ENCODE peak calls at places on chromosome 3, in seven cellular contexts. One of them, this sample, is unnamed. For H3K9me3 and H3K27me3, the result is how much of the 10 kb centered on the place peaks cover.

GRCh38 chr3:132543016-132543739 is 53.9 kb upstream of the ACKR4 start:
- DNase-seq in CD8-positive, alpha-beta memory T cell: no peak
- DNase-seq in lung: no peak
- DNase-seq in Peyer's patch: no peak
- DNase-seq in cardiac muscle cell: peak
- DNase-seq in endodermal cell: no peak
- DNase-seq in tibial artery: no peak
- DNase-seq in this sample: no peak

GRCh38 chr3:10780243-10780642 is 35.8 kb upstream of the SLC6A11 start:
- DNase-seq in CD8-positive, alpha-beta memory T cell: no peak
- DNase-seq in lung: no peak
- DNase-seq in Peyer's patch: no peak
- DNase-seq in cardiac muscle cell: no peak
- DNase-seq in endodermal cell: peak
- DNase-seq in tibial artery: no peak
- DNase-seq in this sample: no peak

GRCh38 chr3:28836199-28836598 is 444.7 kb upstream of the RBMS3 start:
- DNase-seq in CD8-positive, alpha-beta memory T cell: no peak
- DNase-seq in lung: no peak
- DNase-seq in Peyer's patch: no peak
- DNase-seq in cardiac muscle cell: no peak
- DNase-seq in endodermal cell: no peak
- DNase-seq in tibial artery: no peak
- DNase-seq in this sample: no peak

GRCh38 chr3:141164844-141165243 is 66.8 kb upstream of the PXYLP1 start:
- DNase-seq in CD8-positive, alpha-beta memory T cell: no peak
- DNase-seq in lung: no peak
- DNase-seq in Peyer's patch: no peak
- DNase-seq in cardiac muscle cell: no peak
- DNase-seq in endodermal cell: no peak
- DNase-seq in tibial artery: no peak
- DNase-seq in this sample: no peak

GRCh38 chr3:144865886-144866285 is 894.3 kb downstream of the DIPK2A start:
- DNase-seq in CD8-positive, alpha-beta memory T cell: no peak
- DNase-seq in lung: no peak
- DNase-seq in Peyer's patch: no peak
- DNase-seq in cardiac muscle cell: no peak
- DNase-seq in endodermal cell: peak
- DNase-seq in tibial artery: no peak
- DNase-seq in this sample: no peak

GRCh38 chr3:58497074-58497473 is 5.2 kb downstream of the KCTD6 start:
- DNase-seq in CD8-positive, alpha-beta memory T cell: no peak
- DNase-seq in lung: no peak
- DNase-seq in Peyer's patch: no peak
- DNase-seq in cardiac muscle cell: no peak
- DNase-seq in endodermal cell: peak
- DNase-seq in tibial artery: no peak
- DNase-seq in this sample: no peak

GRCh38 chr3:22933051-22933450 is 270.1 kb upstream of the UBE2E2 start:
- DNase-seq in CD8-positive, alpha-beta memory T cell: no peak
- DNase-seq in lung: no peak
- DNase-seq in Peyer's patch: no peak
- DNase-seq in cardiac muscle cell: no peak
- DNase-seq in endodermal cell: no peak
- DNase-seq in tibial artery: no peak
- DNase-seq in this sample: no peak

GRCh38 chr3:195135921-195136320 is 135.0 kb downstream of the XXYLT1 start:
- DNase-seq in CD8-positive, alpha-beta memory T cell: no peak
- DNase-seq in lung: no peak
- DNase-seq in Peyer's patch: no peak
- DNase-seq in cardiac muscle cell: no peak
- DNase-seq in endodermal cell: no peak
- DNase-seq in tibial artery: no peak
- DNase-seq in this sample: no peak

GRCh38 chr3:67657192-67657591 is 2.8 kb upstream of the SUCLG2 start:
- DNase-seq in CD8-positive, alpha-beta memory T cell: no peak
- DNase-seq in lung: no peak
- DNase-seq in Peyer's patch: no peak
- DNase-seq in cardiac muscle cell: no peak
- DNase-seq in endodermal cell: no peak
- DNase-seq in tibial artery: no peak
- DNase-seq in this sample: no peak

GRCh38 chr3:144085964-144086363 is 114.3 kb downstream of the DIPK2A start:
- DNase-seq in CD8-positive, alpha-beta memory T cell: no peak
- DNase-seq in lung: no peak
- DNase-seq in Peyer's patch: no peak
- DNase-seq in cardiac muscle cell: peak
- DNase-seq in endodermal cell: no peak
- DNase-seq in tibial artery: no peak
- DNase-seq in this sample: no peak

GRCh38 chr3:71398157-71398836 is 185.2 kb downstream of the FOXP1 start:
- DNase-seq in CD8-positive, alpha-beta memory T cell: no peak
- DNase-seq in lung: no peak
- DNase-seq in Peyer's patch: no peak
- DNase-seq in cardiac muscle cell: no peak
- DNase-seq in endodermal cell: no peak
- DNase-seq in tibial artery: no peak
- DNase-seq in this sample: peak

GRCh38 chr3:66237551-66237950 is 16.8 kb downstream of the SLC25A26 start:
- DNase-seq in CD8-positive, alpha-beta memory T cell: no peak
- DNase-seq in lung: no peak
- DNase-seq in Peyer's patch: no peak
- DNase-seq in cardiac muscle cell: no peak
- DNase-seq in endodermal cell: no peak
- DNase-seq in tibial artery: no peak
- DNase-seq in this sample: no peak

GRCh38 chr3:44076221-44076829 is 165.4 kb upstream of the TOPAZ1 start:
- DNase-seq in CD8-positive, alpha-beta memory T cell: no peak
- DNase-seq in lung: no peak
- DNase-seq in Peyer's patch: no peak
- DNase-seq in cardiac muscle cell: no peak
- DNase-seq in endodermal cell: peak
- DNase-seq in tibial artery: no peak
- DNase-seq in this sample: no peak

GRCh38 chr3:17632401-17633100 is 109.9 kb downstream of the TBC1D5 start:
- DNase-seq in CD8-positive, alpha-beta memory T cell: no peak
- DNase-seq in lung: no peak
- DNase-seq in Peyer's patch: no peak
- DNase-seq in cardiac muscle cell: peak
- DNase-seq in endodermal cell: no peak
- DNase-seq in tibial artery: no peak
- DNase-seq in this sample: peak

GRCh38 chr3:36941658-36942057 is 3.2 kb downstream of the TRANK1 start:
- DNase-seq in CD8-positive, alpha-beta memory T cell: no peak
- DNase-seq in lung: no peak
- DNase-seq in Peyer's patch: no peak
- DNase-seq in cardiac muscle cell: peak
- DNase-seq in endodermal cell: peak
- DNase-seq in tibial artery: no peak
- DNase-seq in this sample: no peak

GRCh38 chr3:102354818-102355515 is 79.8 kb upstream of the ZPLD1 start:
- DNase-seq in CD8-positive, alpha-beta memory T cell: no peak
- DNase-seq in lung: no peak
- DNase-seq in Peyer's patch: no peak
- DNase-seq in cardiac muscle cell: peak
- DNase-seq in endodermal cell: no peak
- DNase-seq in tibial artery: no peak
- DNase-seq in this sample: no peak

GRCh38 chr3:120468635-120469295 is 18.0 kb upstream of the FSTL1 start:
- DNase-seq in CD8-positive, alpha-beta memory T cell: no peak
- DNase-seq in lung: no peak
- DNase-seq in Peyer's patch: no peak
- DNase-seq in cardiac muscle cell: no peak
- DNase-seq in endodermal cell: peak
- DNase-seq in tibial artery: no peak
- DNase-seq in this sample: no peak

GRCh38 chr3:155236473-155236872 is 57.0 kb downstream of the STRIT1 start:
- DNase-seq in CD8-positive, alpha-beta memory T cell: no peak
- DNase-seq in lung: no peak
- DNase-seq in Peyer's patch: no peak
- DNase-seq in cardiac muscle cell: no peak
- DNase-seq in endodermal cell: no peak
- DNase-seq in tibial artery: no peak
- DNase-seq in this sample: no peak
- H3K9me3 ChIP-seq in CD8-positive, alpha-beta memory T cell: under half
- H3K9me3 ChIP-seq in lung: under half
- H3K9me3 ChIP-seq in Peyer's patch: under half
- H3K9me3 ChIP-seq in cardiac muscle cell: under half
- H3K9me3 ChIP-seq in endodermal cell: under half
- H3K9me3 ChIP-seq in tibial artery: under half
- H3K9me3 ChIP-seq in this sample: under half

DNA sequence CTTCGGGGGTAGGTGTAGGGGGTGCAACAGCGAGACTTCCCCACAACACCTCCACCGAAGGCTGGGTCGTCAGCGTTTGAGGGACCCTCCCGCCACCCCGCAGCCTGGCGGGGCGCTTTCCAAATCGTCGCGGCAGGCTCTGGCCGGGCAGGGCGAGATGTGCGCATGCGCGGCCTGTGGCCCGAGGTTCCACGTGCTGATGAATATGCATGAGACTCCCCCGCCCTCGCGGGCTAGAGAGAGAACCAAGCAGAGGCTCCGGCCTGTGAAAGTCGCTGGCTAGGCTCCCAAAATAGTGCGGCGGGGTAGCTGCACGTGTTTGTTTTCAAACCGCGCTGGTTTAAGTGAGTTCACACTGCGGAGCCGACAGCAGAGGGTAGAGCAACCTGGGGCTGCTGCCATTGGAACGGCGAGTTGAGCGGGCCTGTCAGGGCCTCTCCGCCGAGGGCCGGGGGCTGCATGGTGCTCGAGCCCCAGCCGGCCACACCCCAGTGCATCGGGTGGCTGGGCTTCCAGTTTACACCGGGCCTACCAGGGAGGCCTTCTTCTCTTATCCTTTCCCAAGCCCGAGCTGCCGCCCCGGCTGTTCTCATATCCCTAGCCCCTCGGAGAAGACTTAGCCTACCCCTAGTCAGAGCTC is 10.0 kb downstream of the ZIC1 start:
- DNase-seq in CD8-positive, alpha-beta memory T cell: no peak
- DNase-seq in lung: no peak
- DNase-seq in Peyer's patch: no peak
- DNase-seq in cardiac muscle cell: peak
- DNase-seq in endodermal cell: peak
- DNase-seq in tibial artery: no peak
- DNase-seq in this sample: no peak
- H3K27me3 ChIP-seq in CD8-positive, alpha-beta memory T cell: half or more
- H3K27me3 ChIP-seq in lung: under half
- H3K27me3 ChIP-seq in Peyer's patch: under half
- H3K27me3 ChIP-seq in cardiac muscle cell: half or more
- H3K27me3 ChIP-seq in endodermal cell: half or more
- H3K27me3 ChIP-seq in tibial artery: half or more
- H3K27me3 ChIP-seq in this sample: half or more

DNA sequence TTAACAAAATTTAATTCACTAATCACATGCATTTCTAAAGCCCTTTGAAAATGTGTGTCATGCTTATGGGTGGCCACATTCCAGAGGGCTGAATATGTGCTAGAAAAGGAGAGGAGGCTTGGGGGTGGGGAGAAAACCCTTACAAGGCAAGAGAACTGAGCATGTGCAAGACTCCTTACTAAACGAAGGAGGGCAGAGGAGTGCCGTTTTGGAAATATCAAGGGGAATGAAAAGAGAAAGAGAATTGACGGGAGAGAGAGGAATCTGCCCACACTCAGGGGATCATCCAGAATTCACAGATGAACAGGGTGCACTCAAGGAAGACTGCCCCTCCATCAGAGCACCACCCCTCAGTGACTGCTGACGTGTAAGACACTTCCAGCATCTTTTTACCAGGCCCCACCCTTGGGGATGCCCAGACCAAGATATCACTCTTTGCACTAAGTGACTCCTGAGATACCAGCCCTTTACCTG is 37.9 kb upstream of the TSC22D2 start:
- DNase-seq in CD8-positive, alpha-beta memory T cell: no peak
- DNase-seq in lung: peak
- DNase-seq in Peyer's patch: no peak
- DNase-seq in cardiac muscle cell: peak
- DNase-seq in endodermal cell: peak
- DNase-seq in tibial artery: peak
- DNase-seq in this sample: no peak
- H3K4me3 ChIP-seq in CD8-positive, alpha-beta memory T cell: no peak
- H3K4me3 ChIP-seq in lung: no peak
- H3K4me3 ChIP-seq in Peyer's patch: no peak
- H3K4me3 ChIP-seq in cardiac muscle cell: no peak
- H3K4me3 ChIP-seq in endodermal cell: no peak
- H3K4me3 ChIP-seq in tibial artery: peak
- H3K4me3 ChIP-seq in this sample: no peak

GRCh38 chr3:6528951-6529350 is 332.0 kb upstream of the GRM7 start:
- DNase-seq in CD8-positive, alpha-beta memory T cell: no peak
- DNase-seq in lung: no peak
- DNase-seq in Peyer's patch: no peak
- DNase-seq in cardiac muscle cell: no peak
- DNase-seq in endodermal cell: no peak
- DNase-seq in tibial artery: no peak
- DNase-seq in this sample: no peak
- H3K9me3 ChIP-seq in CD8-positive, alpha-beta memory T cell: under half
- H3K9me3 ChIP-seq in lung: under half
- H3K9me3 ChIP-seq in Peyer's patch: under half
- H3K9me3 ChIP-seq in cardiac muscle cell: under half
- H3K9me3 ChIP-seq in endodermal cell: under half
- H3K9me3 ChIP-seq in tibial artery: under half
- H3K9me3 ChIP-seq in this sample: under half

DNA sequence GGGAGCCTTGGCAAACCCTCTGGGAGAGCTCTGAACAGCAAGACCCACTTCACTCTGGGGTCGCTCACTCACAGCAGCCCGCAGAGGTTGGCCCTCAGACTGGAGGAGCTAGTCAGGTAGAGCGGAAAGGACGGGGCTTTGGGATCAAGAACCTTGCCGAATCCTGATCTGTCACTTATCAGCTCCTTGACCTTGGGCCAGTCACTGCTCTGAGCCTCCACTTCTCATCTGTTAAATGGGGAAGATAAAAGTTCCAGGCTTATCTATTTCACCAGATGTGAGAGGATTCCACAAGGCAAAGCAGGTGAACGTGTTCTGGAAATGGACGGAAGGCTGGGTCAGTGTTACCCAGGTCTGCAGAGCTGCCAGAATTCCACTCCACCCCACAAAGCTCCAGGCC is 29.4 kb downstream of the SEMA5B start:
- DNase-seq in CD8-positive, alpha-beta memory T cell: no peak
- DNase-seq in lung: no peak
- DNase-seq in Peyer's patch: no peak
- DNase-seq in cardiac muscle cell: no peak
- DNase-seq in endodermal cell: no peak
- DNase-seq in tibial artery: no peak
- DNase-seq in this sample: no peak
- H3K27me3 ChIP-seq in CD8-positive, alpha-beta memory T cell: under half
- H3K27me3 ChIP-seq in lung: under half
- H3K27me3 ChIP-seq in Peyer's patch: under half
- H3K27me3 ChIP-seq in cardiac muscle cell: under half
- H3K27me3 ChIP-seq in endodermal cell: under half
- H3K27me3 ChIP-seq in tibial artery: under half
- H3K27me3 ChIP-seq in this sample: under half

GRCh38 chr3:126267169-126267975 is 87.0 kb upstream of the ALDH1L1 start:
- DNase-seq in CD8-positive, alpha-beta memory T cell: no peak
- DNase-seq in lung: peak
- DNase-seq in Peyer's patch: no peak
- DNase-seq in cardiac muscle cell: peak
- DNase-seq in endodermal cell: peak
- DNase-seq in tibial artery: peak
- DNase-seq in this sample: no peak
- H3K4me3 ChIP-seq in CD8-positive, alpha-beta memory T cell: no peak
- H3K4me3 ChIP-seq in lung: no peak
- H3K4me3 ChIP-seq in Peyer's patch: peak
- H3K4me3 ChIP-seq in cardiac muscle cell: peak
- H3K4me3 ChIP-seq in endodermal cell: peak
- H3K4me3 ChIP-seq in tibial artery: peak
- H3K4me3 ChIP-seq in this sample: no peak

GRCh38 chr3:13901935-13902584 is 22.2 kb upstream of the WNT7A start:
- DNase-seq in CD8-positive, alpha-beta memory T cell: no peak
- DNase-seq in lung: no peak
- DNase-seq in Peyer's patch: no peak
- DNase-seq in cardiac muscle cell: no peak
- DNase-seq in endodermal cell: no peak
- DNase-seq in tibial artery: no peak
- DNase-seq in this sample: no peak

GRCh38 chr3:13902648-13903238 is 22.9 kb upstream of the WNT7A start:
- DNase-seq in CD8-positive, alpha-beta memory T cell: no peak
- DNase-seq in lung: no peak
- DNase-seq in Peyer's patch: no peak
- DNase-seq in cardiac muscle cell: no peak
- DNase-seq in endodermal cell: no peak
- DNase-seq in tibial artery: no peak
- DNase-seq in this sample: no peak
- H3K9me3 ChIP-seq in CD8-positive, alpha-beta memory T cell: under half
- H3K9me3 ChIP-seq in lung: under half
- H3K9me3 ChIP-seq in Peyer's patch: half or more
- H3K9me3 ChIP-seq in cardiac muscle cell: under half
- H3K9me3 ChIP-seq in endodermal cell: half or more
- H3K9me3 ChIP-seq in tibial artery: half or more
- H3K9me3 ChIP-seq in this sample: half or more